ENCODE peak calls at places on chromosomes 6 and 20, in nine cellular contexts. Q is HCT116, X is A549, D is GM23338, U is K562, Y is HL-60, T is HepG2, P is GM12878, M is SK-N-SH. G is an unnamed sample.
A peak's percentile ranks its signal among the peaks of the same experiment; 100 is the strongest.

GRCh38 chr6:22078802-22079545 is 217.9 kb downstream of the PRL start:
- DNase-seq in T (no peak), D (peak; percentile 68), P (no peak), U (no peak), X (no peak), M (no peak), Y (no peak), Q (no peak), G (no peak)

GRCh38 chr6:113901482-113901881 is 44.3 kb downstream of the MARCKS start:
- DNase-seq in T (no peak), Q (no peak), Y (no peak), D (no peak), M (no peak), U (no peak), P (no peak), X (no peak), G (no peak)

GRCh38 chr20:3325864-3326263 is 81.6 kb downstream of the DNAAF9 start:
- DNase-seq in U (no peak), D (no peak), Y (no peak), Q (no peak), X (no peak), M (no peak), T (no peak), P (no peak), G (no peak)

GRCh38 chr20:41150664-41151063 is 13.3 kb downstream of the PLCG1 start:
- DNase-seq in X (no peak), Q (no peak), T (no peak), D (no peak), Y (no peak), U (peak; percentile 75), P (no peak), M (no peak), G (no peak)

GRCh38 chr6:119156742-119157494 is 78.5 kb upstream of the FAM184A start:
- DNase-seq in U (no peak), X (no peak), P (no peak), T (no peak), D (no peak), Y (no peak), M (no peak), Q (no peak), G (no peak)

GRCh38 chr20:6623989-6624388 is 143.5 kb upstream of the BMP2 start:
- DNase-seq in Q (no peak), X (no peak), P (peak; percentile 66), Y (no peak), T (peak; percentile 23), U (no peak), M (no peak), D (peak; percentile 52), G (no peak)

GRCh38 chr6:25449774-25450173 is 170.6 kb downstream of the CARMIL1 start:
- DNase-seq in M (peak; percentile 21), P (no peak), Q (no peak), X (no peak), Y (no peak), T (no peak), U (no peak), D (peak; percentile 72), G (no peak)

GRCh38 chr6:40409716-40410397 is 177.3 kb downstream of the LRFN2 start:
- DNase-seq in M (no peak), D (no peak), X (no peak), Y (no peak), T (no peak), U (no peak), P (no peak), Q (no peak), G (no peak)

GRCh38 chr6:55210952-55211351 is 36.6 kb downstream of the HCRTR2 start:
- DNase-seq in U (no peak), T (no peak), P (no peak), Q (no peak), D (no peak), X (no peak), Y (no peak), M (no peak), G (no peak)

GRCh38 chr6:41937881-41938574 is 3.6 kb downstream of the CCND3 start:
- DNase-seq in Y (peak; percentile 85), Q (no peak), X (no peak), P (no peak), T (no peak), M (no peak), U (no peak), D (no peak), G (no peak)

GRCh38 chr6:145247677-145248419 is 487.5 kb downstream of the EPM2A start:
- DNase-seq in Y (peak; percentile 24), Q (no peak), D (no peak), T (no peak), X (peak; percentile 15), U (no peak), P (no peak), M (no peak), G (no peak)

GRCh38 chr6:89084542-89084941 is 4.0 kb downstream of the PNRC1 start:
- DNase-seq in Q (no peak), P (no peak), Y (no peak), T (no peak), D (no peak), X (no peak), U (no peak), M (no peak), G (no peak)

GRCh38 chr6:137237413-137238170 is 18.4 kb upstream of the IFNGR1 start:
- DNase-seq in T (peak; percentile 39), X (peak; percentile 55), U (no peak), M (no peak), Y (no peak), D (no peak), Q (no peak), P (no peak), G (no peak)

GRCh38 chr6:170096803-170097504 is 193.9 kb downstream of the DLL1 start:
- DNase-seq in T (no peak), Q (no peak), P (no peak), U (no peak), D (no peak), M (no peak), Y (no peak), X (no peak), G (no peak)

GRCh38 chr6:125863023-125863422 is 72.3 kb downstream of the NCOA7 start:
- DNase-seq in M (no peak), X (no peak), D (no peak), Y (no peak), Q (no peak), P (no peak), T (no peak), U (no peak), G (no peak)

GRCh38 chr20:46027245-46027853 is 1.7 kb upstream of the SLC12A5 start:
- DNase-seq in P (no peak), D (peak; percentile 87), X (peak; percentile 55), Q (no peak), Y (no peak), U (peak; percentile 54), T (peak; percentile 63), M (no peak), G (no peak)

GRCh38 chr6:112308476-112308875 is 38.7 kb upstream of the RFPL4B start:
- DNase-seq in D (no peak), Y (no peak), Q (no peak), T (no peak), U (no peak), X (no peak), P (no peak), M (no peak), G (no peak)

GRCh38 chr6:112311950-112312547 is 35.1 kb upstream of the RFPL4B start:
- DNase-seq in D (peak; percentile 59), X (peak; percentile 7), P (no peak), Q (no peak), U (peak; percentile 40), M (peak; percentile 54), Y (peak; percentile 1), T (peak; percentile 7), G (peak; percentile 25)

GRCh38 chr6:112307707-112308106 is 39.4 kb upstream of the RFPL4B start:
- DNase-seq in T (no peak), Q (no peak), Y (no peak), U (no peak), X (no peak), P (peak; percentile 56), D (no peak), M (no peak), G (no peak)

GRCh38 chr6:112309244-112309643 is 37.9 kb upstream of the RFPL4B start:
- DNase-seq in T (no peak), X (no peak), Y (no peak), M (no peak), D (no peak), P (no peak), Q (no peak), U (no peak), G (no peak)

GRCh38 chr6:112310439-112311154 is 36.5 kb upstream of the RFPL4B start:
- DNase-seq in P (no peak), Y (no peak), U (no peak), T (no peak), X (no peak), M (no peak), D (no peak), Q (no peak), G (no peak)
- TF ChIP-seq REST in P (no peak), Y (no peak), U (no peak), T (no peak), X (no peak), M (no peak), D (no peak), Q (no peak), G (no peak)

GRCh38 chr6:91904586-91904985 is 1317.7 kb upstream of the MAP3K7 start:
- DNase-seq in Q (no peak), U (no peak), Y (no peak), M (no peak), X (no peak), D (no peak), T (no peak), P (no peak), G (no peak)
- TF ChIP-seq REST in Q (no peak), U (no peak), Y (no peak), M (no peak), X (no peak), D (no peak), T (no peak), P (no peak), G (no peak)

GRCh38 chr6:110271732-110272022 is 86.5 kb downstream of the METTL24 start:
- DNase-seq in X (no peak), D (no peak), P (no peak), T (no peak), U (no peak), Y (no peak), M (no peak), Q (no peak), G (no peak)

GRCh38 chr6:110265273-110265672 is 85.0 kb downstream of the CDC40 start:
- DNase-seq in P (peak; percentile 3), T (no peak), Q (no peak), X (no peak), D (no peak), Y (no peak), M (no peak), U (no peak), G (no peak)

DNA sequence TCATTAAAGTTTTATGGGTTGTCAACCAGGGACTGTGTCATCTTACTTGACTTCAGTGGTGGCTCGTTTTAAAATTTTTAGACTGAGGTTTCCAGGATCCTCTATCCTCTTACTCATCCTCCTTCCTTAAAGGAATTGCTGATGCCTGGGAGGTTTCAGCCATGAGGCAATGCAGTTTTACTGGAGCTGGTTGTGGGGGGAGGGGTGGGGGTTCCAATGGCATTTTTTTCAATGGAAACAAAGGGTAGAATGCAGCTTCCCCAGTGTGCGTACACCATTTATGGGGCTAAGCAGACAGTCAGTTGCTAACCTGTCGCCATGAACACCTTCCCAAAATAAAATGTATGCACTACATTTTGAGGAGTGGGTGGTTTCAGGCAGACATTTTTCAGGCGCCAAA is 88.0 kb downstream of the METTL24 start:
- DNase-seq in M (no peak), Q (no peak), Y (no peak), X (no peak), T (no peak), P (no peak), U (no peak), D (peak; percentile 74), G (no peak)
- TF ChIP-seq REST in M (no peak), Q (no peak), Y (no peak), X (no peak), T (no peak), P (no peak), U (no peak), D (no peak), G (no peak)

GRCh38 chr20:57616143-57616951 is 3.9 kb downstream of the ZBP1 start:
- DNase-seq in T (no peak), Q (no peak), U (no peak), D (no peak), M (no peak), P (no peak), X (no peak), Y (no peak), G (no peak)
- TF ChIP-seq REST in T (no peak), Q (no peak), U (no peak), D (no peak), M (no peak), P (no peak), X (no peak), Y (no peak), G (no peak)